ENCODE peak calls at places on chromosomes 16 and 17, in seven cellular contexts. T, R, H, O, V, C and S are unnamed samples. For H3K27me3, the result is how much of the 10 kb centered on the place peaks cover.

GRCh38 chr16:15701975-15702970 is 52.2 kb downstream of the NDE1 start:
- DNase-seq in T (no peak), R (no peak), H (no peak), O (no peak), V (no peak), C (no peak), S (no peak)

GRCh38 chr17:47966079-47966519 is 4.8 kb upstream of the CDK5RAP3 start:
- DNase-seq in T (no peak), R (no peak), H (no peak), O (peak), V (no peak), C (no peak), S (no peak)

GRCh38 chr17:41943492-41943891 is 13.1 kb downstream of the ODAD4 start:
- DNase-seq in T (no peak), R (no peak), H (no peak), O (no peak), V (no peak), C (no peak), S (no peak)

GRCh38 chr17:45414997-45415881 is 17.4 kb downstream of the ARHGAP27 start:
- DNase-seq in T (no peak), R (no peak), H (no peak), O (no peak), V (no peak), C (no peak), S (no peak)

GRCh38 chr17:10614536-10615155 is 42.5 kb downstream of the MYH3 start:
- DNase-seq in T (peak), R (no peak), H (peak), O (peak), V (peak), C (no peak), S (no peak)

GRCh38 chr17:80175411-80175810 is 5.6 kb downstream of the CARD14 start:
- DNase-seq in T (peak), R (no peak), H (no peak), O (no peak), V (no peak), C (peak), S (peak)

GRCh38 chr16:22670551-22670970 is 143.4 kb upstream of the HS3ST2 start:
- DNase-seq in T (peak), R (peak), H (peak), O (no peak), V (no peak), C (no peak), S (no peak)

GRCh38 chr17:60661489-60661888 is 16.2 kb upstream of the BCAS3 start:
- DNase-seq in T (no peak), R (no peak), H (no peak), O (no peak), V (no peak), C (no peak), S (no peak)

GRCh38 chr17:50290074-50290702 is 15.9 kb downstream of the TMEM92 start:
- DNase-seq in T (no peak), R (peak), H (peak), O (peak), V (peak), C (peak), S (peak)

GRCh38 chr16:88769617-88770458 is 15.2 kb downstream of the PIEZO1 start:
- DNase-seq in T (peak), R (no peak), H (no peak), O (peak), V (peak), C (peak), S (no peak)

GRCh38 chr17:83131268-83132011 is 52.0 kb downstream of the METRNL start:
- DNase-seq in T (no peak), R (no peak), H (no peak), O (no peak), V (no peak), C (no peak), S (no peak)

GRCh38 chr17:17528101-17528500 is 31.9 kb upstream of the RASD1 start:
- DNase-seq in T (no peak), R (no peak), H (no peak), O (no peak), V (no peak), C (no peak), S (no peak)
- TF ChIP-seq POLR2AphosphoS5 in T (no peak), R (no peak), H (no peak), O (no peak), V (no peak), C (no peak), S (no peak)

GRCh38 chr16:84584678-84585077 is 33.2 kb downstream of the COTL1 start:
- DNase-seq in T (no peak), R (no peak), H (no peak), O (no peak), V (no peak), C (no peak), S (no peak)

GRCh38 chr16:84585472-84585871 is 32.4 kb downstream of the COTL1 start:
- DNase-seq in T (no peak), R (no peak), H (no peak), O (no peak), V (no peak), C (no peak), S (no peak)

GRCh38 chr16:84583995-84584394 is 33.9 kb downstream of the COTL1 start:
- DNase-seq in T (no peak), R (no peak), H (no peak), O (no peak), V (no peak), C (no peak), S (no peak)

GRCh38 chr16:84582958-84583516 is 34.8 kb downstream of the COTL1 start:
- DNase-seq in T (no peak), R (no peak), H (no peak), O (no peak), V (no peak), C (peak), S (no peak)

DNA sequence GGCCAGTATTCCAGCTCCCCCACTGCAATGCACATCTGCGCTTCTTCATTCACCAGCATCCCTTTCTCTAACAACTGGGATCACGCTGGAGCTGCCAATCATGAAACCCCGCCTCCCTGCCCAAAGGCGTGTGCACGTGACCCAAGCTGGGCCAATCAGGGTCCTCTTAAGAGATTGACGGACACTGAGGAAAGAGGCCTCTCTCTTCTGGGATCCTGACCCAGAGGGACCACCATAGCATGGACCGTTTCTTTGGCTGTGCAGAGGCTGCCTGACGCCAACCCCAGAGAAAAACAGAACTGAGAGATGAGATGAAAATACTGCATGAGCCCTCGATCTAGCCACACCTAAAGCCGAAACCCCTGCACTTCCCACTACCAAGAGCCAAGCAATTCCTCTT is 32.0 kb downstream of the COTL1 start:
- DNase-seq in T (peak), R (no peak), H (peak), O (no peak), V (no peak), C (no peak), S (no peak)
- H3K4me3 ChIP-seq in T (no peak), R (no peak), H (no peak), O (no peak), V (no peak), C (no peak), S (no peak)

GRCh38 chr16:73888840-73889577 is 407.6 kb upstream of the PSMD7 start:
- DNase-seq in T (no peak), R (peak), H (no peak), O (no peak), V (no peak), C (no peak), S (no peak)
- H3K27me3 ChIP-seq in T (under half), R (under half), H (half or more), O (under half), V (under half), C (under half), S (under half)

DNA sequence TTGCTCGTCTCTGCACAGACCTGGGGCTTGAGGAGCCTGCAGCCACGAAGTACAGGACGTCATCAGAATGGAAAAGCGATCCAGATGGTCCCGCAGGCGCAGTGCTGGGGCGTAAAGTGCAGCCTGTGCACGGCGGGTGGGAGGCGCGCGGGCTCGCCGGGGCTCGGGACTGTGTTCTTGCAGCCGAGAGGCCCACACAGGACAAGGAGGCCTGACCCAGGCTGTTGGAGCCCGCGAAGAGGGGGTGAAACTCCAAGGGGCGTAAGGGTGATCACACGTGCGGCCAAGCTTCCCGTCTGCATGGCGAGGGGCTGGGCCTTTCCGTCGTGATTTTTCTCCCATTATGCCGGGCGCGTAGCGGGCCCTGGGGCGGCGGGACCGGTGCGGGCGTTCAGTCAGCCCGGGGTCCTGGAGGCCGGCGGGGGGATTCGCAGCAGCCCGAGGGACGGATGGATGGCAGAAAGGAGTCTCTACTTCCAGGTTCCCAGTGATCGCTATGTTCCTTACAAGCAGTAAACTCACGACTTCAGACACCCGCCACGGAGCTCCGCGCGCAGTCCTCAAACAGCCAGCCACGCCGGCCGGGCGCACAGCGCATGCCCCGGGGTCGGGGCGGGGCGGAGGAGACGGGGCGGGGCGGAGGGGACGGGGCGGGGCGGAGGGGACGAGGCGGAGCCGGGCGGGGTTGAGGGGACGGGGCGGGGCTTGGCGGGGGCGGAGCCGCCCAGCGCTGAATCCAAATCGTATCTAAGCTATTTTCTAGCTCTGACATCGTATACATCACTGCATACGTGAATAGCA is 141.0 kb upstream of the KCNJ18 start:
- DNase-seq in T (peak), R (peak), H (peak), O (peak), V (peak), C (peak), S (peak)
- TF ChIP-seq POLR2AphosphoS5 in T (peak), R (peak), H (peak), O (peak), V (peak), C (peak), S (peak)

DNA sequence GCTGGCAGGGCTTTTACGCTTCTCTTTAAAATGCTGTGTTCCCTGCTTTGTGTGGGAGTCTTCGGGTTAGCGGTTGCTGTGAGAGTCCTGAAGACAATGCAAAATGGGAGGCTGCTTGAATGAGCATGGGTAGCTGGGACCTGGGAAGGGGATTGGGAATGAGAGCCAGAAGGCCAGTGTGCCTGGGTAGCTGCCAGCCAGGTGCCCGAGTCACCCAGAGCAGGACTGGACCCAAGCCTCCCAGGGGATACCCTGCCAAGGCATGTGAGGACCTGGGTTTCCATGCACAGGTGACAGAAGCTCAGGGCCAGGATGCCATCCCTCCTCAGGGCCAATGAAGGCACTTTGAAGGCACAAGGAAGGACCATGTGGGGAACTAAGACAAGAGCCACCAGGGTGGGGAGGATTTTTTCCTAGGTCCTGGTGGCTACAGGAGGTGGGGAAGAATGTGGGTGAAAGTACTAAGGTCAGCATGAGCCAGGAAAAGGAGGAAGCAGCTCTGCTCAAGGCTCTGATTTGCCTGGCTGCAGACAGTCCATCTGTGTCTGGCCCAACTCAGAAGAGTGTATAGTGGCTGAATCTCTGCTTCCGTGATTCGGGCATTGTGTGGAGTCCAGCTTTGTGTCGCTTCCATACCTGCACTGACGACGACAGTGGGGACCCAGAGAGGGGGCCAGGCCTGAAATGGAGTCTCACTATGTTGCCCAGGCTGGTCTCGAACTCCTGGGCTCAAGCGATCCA is 20.5 kb downstream of the TMEM94 start:
- DNase-seq in T (no peak), R (no peak), H (no peak), O (no peak), V (no peak), C (no peak), S (no peak)
- H3K4me3 ChIP-seq in T (no peak), R (no peak), H (no peak), O (no peak), V (no peak), C (no peak), S (no peak)